ENCODE peak calls at places on chromosomes 6 and 20, in six cellular contexts. S is astrocyte of the spinal cord, E is esophagus squamous epithelium, G is fibroblast of lung, C is GM12865, D is AG04450. W is an unnamed sample.

GRCh38 chr6:128659878-128660622 is 139.7 kb upstream of the PTPRK start:
- DNase-seq in E (no peak), D (no peak), G (peak; percentile 27), S (no peak), C (no peak), W (no peak)

GRCh38 chr6:4932506-4932903 is 71.3 kb downstream of the RPP40 start:
- DNase-seq in G (no peak), S (no peak), E (no peak), D (no peak), C (no peak), W (no peak)

GRCh38 chr20:32437391-32438074 is 79.4 kb downstream of the ASXL1 start:
- DNase-seq in D (no peak), E (no peak), S (no peak), G (no peak), C (no peak), W (no peak)

GRCh38 chr20:51211191-51211590 is 188.3 kb upstream of the KCNG1 start:
- DNase-seq in D (no peak), S (no peak), E (no peak), C (no peak), G (no peak), W (no peak)

GRCh38 chr6:491233-491632 is 99.7 kb downstream of the IRF4 start:
- DNase-seq in E (no peak), G (peak; percentile 3), S (peak; percentile 17), C (no peak), D (no peak), W (no peak)

GRCh38 chr6:129432738-129433137 is 277.2 kb downstream of the ARHGAP18 start:
- DNase-seq in D (no peak), S (peak; percentile 8), E (no peak), G (no peak), C (no peak), W (no peak)

GRCh38 chr6:89997456-89998445 is 103.5 kb downstream of the GJA10 start:
- DNase-seq in D (no peak), S (peak; percentile 56), C (no peak), E (no peak), G (peak; percentile 84), W (no peak)

GRCh38 chr20:59940956-59941294 is 736 bp downstream of the FAM217B start:
- DNase-seq in E (no peak), S (no peak), D (no peak), G (no peak), C (no peak), W (no peak)

GRCh38 chr6:56595490-56596122 is 47.1 kb downstream of the DST start:
- DNase-seq in C (peak; percentile 84), E (no peak), D (no peak), S (peak; percentile 46), G (peak; percentile 54), W (peak; percentile 68)

GRCh38 chr6:166353507-166353906 is 11.2 kb upstream of the SFT2D1 start:
- DNase-seq in G (no peak), S (no peak), D (no peak), E (no peak), C (no peak), W (no peak)

GRCh38 chr20:33304046-33304445 is 21.0 kb downstream of the BPIFB1 start:
- DNase-seq in D (no peak), E (no peak), S (no peak), G (no peak), C (no peak), W (no peak)

GRCh38 chr6:24743265-24743943 is 24.4 kb upstream of the C6orf62 start:
- DNase-seq in D (peak; percentile 90), E (no peak), C (peak; percentile 81), G (peak; percentile 98), S (peak; percentile 96), W (peak; percentile 95)

GRCh38 chr6:7914991-7915789 is 4.6 kb upstream of the TXNDC5 start:
- DNase-seq in E (no peak), G (peak; percentile 15), S (peak; percentile 52), D (no peak), C (peak; percentile 69), W (peak; percentile 92)

GRCh38 chr6:10559492-10560150 is 38.5 kb downstream of the GCNT2 start:
- DNase-seq in D (no peak), E (no peak), S (no peak), C (no peak), G (no peak), W (no peak)

GRCh38 chr6:156068870-156069269 is 613.2 kb upstream of the NOX3 start:
- DNase-seq in C (no peak), S (no peak), E (no peak), D (no peak), G (no peak), W (no peak)

GRCh38 chr6:35731736-35732532 is 4.9 kb upstream of the ARMC12 start:
- DNase-seq in E (peak; percentile 84), G (peak; percentile 87), D (peak; percentile 45), C (peak; percentile 95), S (peak; percentile 98), W (peak; percentile 95)

GRCh38 chr6:44431118-44431725 is 43.7 kb downstream of the CDC5L start:
- DNase-seq in E (no peak), C (peak; percentile 59), D (peak; percentile 43), S (peak; percentile 74), G (peak; percentile 55), W (peak; percentile 86)

GRCh38 chr20:45798935-45799642 is 7.3 kb downstream of the DNTTIP1 start:
- DNase-seq in C (peak; percentile 69), E (no peak), D (no peak), S (peak; percentile 40), G (no peak), W (no peak)

GRCh38 chr6:90288404-90288803 is 8.2 kb downstream of the BACH2 start:
- DNase-seq in E (no peak), D (no peak), S (peak; percentile 72), G (peak; percentile 61), C (no peak), W (peak; percentile 16)

GRCh38 chr6:164751395-164751794 is 558.0 kb downstream of the C6orf118 start:
- DNase-seq in C (no peak), S (no peak), G (no peak), E (no peak), D (no peak), W (no peak)

GRCh38 chr6:41682497-41682961 is 44.3 kb downstream of the MDFI start:
- DNase-seq in S (peak; percentile 9), G (no peak), D (no peak), C (peak; percentile 38), E (no peak), W (no peak)

GRCh38 chr6:122833229-122833556 is 44.1 kb downstream of the SMPDL3A start:
- DNase-seq in G (peak; percentile 59), D (no peak), S (peak; percentile 34), C (no peak), E (no peak), W (peak; percentile 25)

GRCh38 chr20:63625771-63626423 is 1.0 kb downstream of the GMEB2 start:
- DNase-seq in S (peak; percentile 22), C (peak; percentile 76), E (no peak), D (no peak), G (peak; percentile 51), W (peak; percentile 50)

GRCh38 chr20:11457476-11457875 is 460.2 kb upstream of the BTBD3 start:
- DNase-seq in E (no peak), D (no peak), G (peak; percentile 84), S (peak; percentile 48), C (no peak), W (no peak)

GRCh38 chr20:57220187-57221165 is 46.0 kb downstream of the BMP7 start:
- DNase-seq in G (no peak), S (no peak), D (no peak), E (no peak), C (no peak), W (peak; percentile 46)

DNA sequence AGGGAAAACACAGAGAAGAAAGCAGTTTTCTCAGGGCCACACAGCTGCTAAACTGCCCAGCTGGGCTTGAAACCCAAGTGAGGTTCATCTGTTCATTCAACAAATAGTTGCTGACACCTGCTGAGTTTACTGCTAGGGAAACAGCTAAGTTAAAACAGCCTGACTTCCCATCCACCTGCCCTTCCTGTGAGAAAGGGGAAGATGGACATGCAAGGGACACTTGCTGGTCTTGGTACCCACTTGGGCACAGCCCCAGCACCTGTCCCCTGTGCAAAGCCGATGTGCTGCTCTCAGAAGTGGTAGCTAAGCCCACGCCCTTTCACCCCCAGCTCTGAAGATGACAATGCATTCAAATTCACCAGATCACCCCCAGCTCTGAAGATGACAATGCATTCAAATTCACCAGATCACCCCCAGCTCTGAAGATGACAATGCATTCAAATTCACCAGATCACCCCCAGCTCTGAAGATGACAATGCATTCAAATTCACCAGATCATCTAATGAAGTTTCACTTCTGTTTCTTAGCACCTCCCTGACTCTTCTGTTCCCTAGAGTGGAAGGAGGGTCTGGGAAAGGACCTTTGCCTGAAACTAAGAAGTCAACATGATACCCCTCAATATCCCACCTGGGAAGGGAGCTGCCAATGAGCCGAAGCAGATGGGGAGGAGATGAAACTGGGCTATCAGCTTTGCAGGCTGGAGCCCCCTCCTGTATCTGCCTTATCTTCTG is 46.0 kb upstream of the TOP1 start:
- DNase-seq in S (no peak), E (no peak), G (no peak), C (no peak), D (no peak), W (no peak)
- H3K4me3 ChIP-seq in S (no peak overlapping the region), E (no peak overlapping the region), G (no peak overlapping the region), C (no peak overlapping the region), D (no peak overlapping the region), W (no peak overlapping the region)

DNA sequence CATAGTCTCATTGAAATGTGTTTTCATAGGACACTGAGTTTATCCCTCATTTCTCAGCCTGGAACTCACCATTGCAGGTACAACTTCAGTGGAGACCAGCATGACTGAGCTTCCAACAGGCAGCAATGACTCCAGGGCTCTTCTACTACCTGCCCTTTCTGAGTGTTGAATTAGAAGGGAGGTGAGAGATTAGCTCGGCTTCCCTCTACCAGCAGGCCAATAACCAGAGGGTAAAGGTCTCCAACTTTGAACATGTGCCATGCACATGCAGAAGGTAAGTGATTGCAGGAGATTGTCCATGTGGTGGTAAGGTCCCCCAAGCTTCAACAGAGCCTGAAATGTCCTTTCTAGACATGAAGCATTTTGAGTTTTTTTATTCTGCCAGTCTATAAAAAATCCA is 233.8 kb upstream of the SUPT3H start:
- DNase-seq in D (no peak), C (no peak), G (no peak), E (no peak), S (no peak), W (no peak)
- TF ChIP-seq CTCF in D (no peak), C (no peak), G (no peak), E (no peak), S (no peak), W (no peak)

GRCh38 chr6:107697682-107698081 is 126.4 kb downstream of the SCML4 start:
- DNase-seq in S (peak; percentile 10), E (no peak), D (no peak), C (no peak), G (peak; percentile 43), W (peak; percentile 28)
- H3K4me3 ChIP-seq in S (no peak overlapping the region), E (no peak overlapping the region), D (no peak overlapping the region), C (no peak overlapping the region), G (no peak overlapping the region), W (no peak overlapping the region)

GRCh38 chr20:38186788-38187221 is 21.7 kb upstream of the TGM2 start:
- DNase-seq in D (no peak), G (peak; percentile 87), E (no peak), S (peak; percentile 47), C (no peak), W (peak; percentile 68)

GRCh38 chr20:38190936-38191371 is 25.9 kb upstream of the TGM2 start:
- DNase-seq in C (no peak), D (no peak), E (no peak), S (no peak), G (no peak), W (no peak)

GRCh38 chr20:38190166-38190565 is 25.1 kb upstream of the TGM2 start:
- DNase-seq in G (no peak), S (no peak), D (no peak), E (no peak), C (no peak), W (no peak)

GRCh38 chr20:38184098-38184497 is 19.0 kb upstream of the TGM2 start:
- DNase-seq in D (no peak), C (no peak), E (no peak), G (peak; percentile 71), S (no peak), W (no peak)

GRCh38 chr20:38187512-38187911 is 22.4 kb upstream of the TGM2 start:
- DNase-seq in C (no peak), S (no peak), G (no peak), D (no peak), E (no peak), W (no peak)
- TF ChIP-seq CTCF in C (no peak), S (peak; percentile 14), G (peak; percentile 8), D (peak; percentile 45), E (no peak), W (no peak)